ENCODE peak calls at places on chromosomes 5 and 9, in ten cellular contexts. B is coronary artery; O is left ventricle myocardium inferior; X is activated B cell treated with CpG ODN at 0.5 μM for 24 hours; M is AG04450; S is lower lobe of right lung; P is CD4-positive, alpha-beta T cell; V is A549; U is fibroblast of lung; W is kidney. J is an unnamed sample.
A peak's percentile ranks its signal among the peaks of the same experiment; 100 is the strongest.

GRCh38 chr9:113566712-113567071 is 103.2 kb downstream of the RGS3 start:
- DNase-seq in U (no peak), V (no peak), M (no peak), X (no peak), B (peak; percentile 91), S (peak; percentile 80), P (no peak), O (no peak), W (no peak), J (no peak)

GRCh38 chr9:86903461-86904010 is 43.8 kb downstream of the GAS1 start:
- DNase-seq in V (no peak), W (no peak), O (no peak), P (no peak), S (no peak), M (no peak), X (no peak), B (no peak), U (no peak), J (no peak)

GRCh38 chr5:3811116-3811515 is 215.5 kb downstream of the IRX1 start:
- DNase-seq in O (no peak), W (no peak), B (no peak), M (no peak), P (no peak), U (no peak), V (no peak), S (no peak), X (no peak), J (no peak)

GRCh38 chr9:86637515-86637914 is 283.3 kb upstream of the TUT7 start:
- DNase-seq in W (no peak), X (no peak), O (peak; percentile 16), B (no peak), U (peak; percentile 65), M (no peak), V (no peak), S (no peak), P (no peak), J (peak; percentile 81)

GRCh38 chr5:77076961-77077820 is 9.9 kb downstream of the ZBED3 start:
- DNase-seq in M (peak; percentile 11), W (peak; percentile 88), U (peak; percentile 59), P (peak; percentile 32), S (peak; percentile 76), O (peak; percentile 70), V (peak; percentile 75), X (peak; percentile 57), B (no peak), J (peak; percentile 88)

GRCh38 chr5:64939772-64940510 is 171.2 kb downstream of the CWC27 start:
- DNase-seq in U (peak; percentile 79), W (peak; percentile 51), S (peak; percentile 60), P (no peak), M (no peak), X (no peak), O (peak; percentile 12), V (no peak), B (no peak), J (no peak)

GRCh38 chr5:75059887-75060286 is 7.5 kb upstream of the GCNT4 start:
- DNase-seq in O (no peak), P (peak; percentile 24), M (no peak), B (no peak), V (no peak), U (no peak), W (no peak), X (no peak), S (no peak), J (no peak)

GRCh38 chr5:164597293-164597900 is 1092.0 kb downstream of the MAT2B start:
- DNase-seq in B (no peak), M (no peak), S (no peak), O (no peak), V (no peak), U (no peak), W (no peak), P (no peak), X (no peak), J (peak; percentile 18)

GRCh38 chr9:69502671-69503301 is 169.4 kb downstream of the APBA1 start:
- DNase-seq in S (no peak), B (no peak), M (no peak), P (no peak), U (peak; percentile 17), X (no peak), O (no peak), V (no peak), W (no peak), J (no peak)

GRCh38 chr9:83505282-83505681 is 32.9 kb downstream of the FRMD3 start:
- DNase-seq in U (no peak), X (no peak), O (no peak), B (no peak), W (no peak), P (no peak), M (no peak), V (no peak), S (no peak), J (no peak)

GRCh38 chr5:136058972-136059354 is 30.2 kb downstream of the TGFBI start:
- DNase-seq in P (no peak), O (no peak), M (no peak), U (no peak), W (no peak), S (no peak), V (no peak), B (no peak), X (no peak), J (no peak)

GRCh38 chr5:129099184-129099570 is 4.6 kb downstream of the ISOC1 start:
- DNase-seq in O (no peak), P (no peak), W (no peak), X (no peak), M (no peak), S (no peak), V (no peak), B (no peak), U (no peak), J (no peak)

GRCh38 chr5:172494630-172495505 is 40.5 kb upstream of the SH3PXD2B start:
- DNase-seq in X (no peak), P (no peak), M (no peak), S (no peak), W (no peak), B (peak; percentile 43), V (no peak), O (no peak), U (no peak), J (no peak)

GRCh38 chr9:91191443-91192378 is 170.0 kb downstream of the AUH start:
- DNase-seq in X (no peak), M (no peak), V (no peak), P (no peak), W (peak; percentile 77), S (no peak), O (no peak), B (no peak), U (no peak), J (no peak)

GRCh38 chr5:95599252-95599651 is 20.6 kb upstream of the GPR150 start:
- DNase-seq in W (no peak), X (no peak), P (no peak), O (no peak), B (no peak), S (no peak), M (no peak), V (no peak), U (no peak), J (no peak)

GRCh38 chr9:92369075-92369474 is 35.3 kb downstream of the OGN start:
- DNase-seq in P (no peak), W (no peak), S (no peak), O (no peak), B (no peak), V (no peak), M (no peak), X (no peak), U (no peak), J (no peak)

GRCh38 chr9:96413312-96414221 is 4.6 kb downstream of the ZNF367 start:
- DNase-seq in W (no peak), S (no peak), X (no peak), V (no peak), P (no peak), M (no peak), U (peak; percentile 12), O (no peak), B (no peak), J (no peak)

GRCh38 chr5:93252165-93252564 is 328.9 kb downstream of the NR2F1-AS1 start:
- DNase-seq in P (no peak), V (no peak), M (no peak), B (no peak), W (no peak), X (no peak), O (no peak), U (no peak), S (no peak), J (no peak)

GRCh38 chr5:113562828-113563400 is 49.4 kb downstream of the YTHDC2 start:
- DNase-seq in M (no peak), X (no peak), U (no peak), S (no peak), V (no peak), W (no peak), O (no peak), P (no peak), B (no peak), J (no peak)
- TF ChIP-seq CTCF in M (no peak), X (no peak), U (no peak), S (no peak), V (no peak), W (no peak), O (no peak), P (no peak), B (no peak), J (no peak)

DNA sequence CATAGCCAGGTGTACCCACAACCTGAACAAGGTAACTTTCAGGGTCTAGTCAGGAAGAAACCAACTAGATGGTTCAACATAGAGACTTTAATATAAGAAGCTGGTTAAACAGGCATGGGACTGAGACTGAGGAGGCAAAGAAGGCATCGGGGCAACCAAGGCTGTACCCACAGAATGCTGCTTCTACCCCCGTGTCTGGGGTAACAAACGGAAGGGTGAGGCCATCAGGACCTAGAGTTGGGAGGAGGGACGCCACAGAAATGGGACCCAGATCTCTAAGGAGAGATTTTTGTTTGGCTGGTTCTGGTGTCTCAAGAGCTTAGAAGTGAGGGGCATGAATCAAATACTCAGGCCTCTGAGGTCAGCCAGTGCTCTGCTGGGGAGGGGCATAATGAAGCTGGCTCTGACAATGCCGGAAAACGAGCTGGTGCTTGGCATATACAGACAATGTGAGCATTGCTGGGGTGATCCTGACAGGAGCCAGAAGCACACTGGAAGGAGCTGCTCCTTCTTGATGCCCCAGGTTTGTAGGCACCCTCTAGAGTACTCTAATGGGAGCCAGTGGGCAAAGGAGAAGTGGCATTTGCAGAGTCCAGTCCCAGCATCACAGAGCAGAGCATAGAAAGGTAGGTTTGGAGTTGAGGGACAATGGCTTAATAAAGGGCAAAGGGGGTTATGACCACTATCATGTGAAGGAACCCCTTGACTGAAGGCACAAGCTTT is 3.7 kb downstream of the MLANA start:
- DNase-seq in S (no peak), O (no peak), W (no peak), V (no peak), P (no peak), M (no peak), U (no peak), B (no peak), X (no peak), J (no peak)
- TF ChIP-seq CTCF in S (no peak), O (no peak), W (no peak), V (no peak), P (no peak), M (no peak), U (no peak), B (no peak), X (no peak), J (no peak)

GRCh38 chr9:74770508-74771261 is 117.0 kb downstream of the TRPM6 start:
- DNase-seq in X (peak; percentile 21), U (no peak), M (no peak), S (no peak), B (no peak), V (peak; percentile 81), W (no peak), P (peak; percentile 19), O (no peak), J (peak; percentile 47)
- TF ChIP-seq CTCF in X (no peak), U (peak; percentile 57), M (peak; percentile 54), S (peak; percentile 58), B (no peak), V (peak; percentile 90), W (peak; percentile 22), P (peak; percentile 66), O (peak; percentile 54), J (peak; percentile 83)

GRCh38 chr9:37542895-37543294 is 33.3 kb downstream of the FBXO10 start:
- DNase-seq in S (no peak), W (no peak), O (no peak), X (no peak), P (no peak), M (no peak), U (no peak), B (no peak), V (no peak), J (no peak)
- TF ChIP-seq CTCF in S (no peak), W (no peak), O (no peak), X (no peak), P (no peak), M (no peak), U (no peak), B (no peak), V (no peak), J (no peak)

J was measured in endothelial cell.